ENCODE peak calls at places on chromosomes 11 and 22, in eight cellular contexts. B is HT-29; Z is activated CD8-positive, alpha-beta memory T cell treated with anti-CD3 and anti-CD28 coated beads, Interleukin-2, amount 50 U/mL, for 48 hours; S is GM19239; G is K562; H is amniotic epithelial cell; X is AG09319; D is T-cell. N is an unnamed sample.

GRCh38 chr22:43831561-43832392 is 19.7 kb upstream of the EFCAB6 start:
- DNase-seq in B (no peak), Z (no peak), S (no peak), G (no peak), H (no peak), X (no peak), D (no peak), N (no peak)

GRCh38 chr22:38948181-38948940 is 9.0 kb upstream of the APOBEC3A start:
- DNase-seq in B (no peak), Z (peak; percentile 51), S (no peak), G (no peak), H (no peak), X (no peak), D (no peak), N (no peak)

GRCh38 chr11:72144807-72145565 is 9.5 kb downstream of the FOLR3 start:
- DNase-seq in B (no peak), Z (no peak), S (no peak), G (no peak), H (peak; percentile 80), X (peak; percentile 54), D (no peak), N (no peak)

GRCh38 chr22:38317995-38318715 is 922 bp upstream of the CSNK1E start:
- DNase-seq in B (peak; percentile 78), Z (peak; percentile 55), S (no peak), G (peak; percentile 84), H (peak; percentile 89), X (no peak), D (no peak), N (peak; percentile 94)

GRCh38 chr11:71282581-71283351 is 30.4 kb upstream of the SHANK2 start:
- DNase-seq in B (peak; percentile 86), Z (no peak), S (no peak), G (no peak), H (no peak), X (no peak), D (no peak), N (peak; percentile 83)

GRCh38 chr11:26976389-26976788 is 17.5 kb upstream of the FIBIN start:
- DNase-seq in B (no peak), Z (no peak), S (no peak), G (no peak), H (peak; percentile 85), X (no peak), D (no peak), N (no peak)

GRCh38 chr11:61083601-61084147 is 18.6 kb upstream of the CD5 start:
- DNase-seq in B (no peak), Z (peak; percentile 72), S (no peak), G (no peak), H (no peak), X (no peak), D (peak; percentile 72), N (no peak)

GRCh38 chr11:134509381-134510068 is 97.5 kb upstream of the B3GAT1 start:
- DNase-seq in B (no peak), Z (peak; percentile 28), S (no peak), G (no peak), H (no peak), X (no peak), D (no peak), N (no peak)

GRCh38 chr11:88335284-88335683 is 2.3 kb downstream of the CTSC start:
- DNase-seq in B (no peak), Z (no peak), S (no peak), G (no peak), H (peak; percentile 30), X (no peak), D (no peak), N (no peak)

GRCh38 chr22:35938226-35938625 is 90.4 kb downstream of the RBFOX2 start:
- DNase-seq in B (no peak), Z (no peak), S (no peak), G (no peak), H (no peak), X (no peak), D (no peak), N (no peak)

GRCh38 chr22:29126670-29127069 is 53.8 kb downstream of the KREMEN1 start:
- DNase-seq in B (peak; percentile 27), Z (no peak), S (no peak), G (no peak), H (no peak), X (no peak), D (no peak), N (peak; percentile 16)

GRCh38 chr22:46193898-46194310 is 43.6 kb downstream of the PPARA start:
- DNase-seq in B (peak; percentile 33), Z (no peak), S (no peak), G (peak; percentile 47), H (no peak), X (no peak), D (no peak), N (no peak)

GRCh38 chr11:130042093-130042591 is 27.6 kb upstream of the APLP2 start:
- DNase-seq in B (no peak), Z (no peak), S (no peak), G (peak; percentile 60), H (peak; percentile 96), X (peak; percentile 62), D (no peak), N (peak; percentile 30)

GRCh38 chr11:132245558-132246385 is 875.4 kb downstream of the NTM start:
- DNase-seq in B (no peak), Z (no peak), S (no peak), G (no peak), H (no peak), X (no peak), D (no peak), N (no peak)

GRCh38 chr11:7869467-7869866 is 61.6 kb downstream of the OR10A6 start:
- DNase-seq in B (no peak), Z (no peak), S (no peak), G (no peak), H (no peak), X (no peak), D (no peak), N (no peak)

GRCh38 chr11:7577883-7578242 is 64.1 kb downstream of the PPFIBP2 start:
- DNase-seq in B (peak; percentile 76), Z (no peak), S (no peak), G (no peak), H (peak; percentile 60), X (no peak), D (no peak), N (peak; percentile 18)

GRCh38 chr11:62644220-62644619 is 2.2 kb downstream of the GANAB start:
- DNase-seq in B (no peak), Z (no peak), S (no peak), G (no peak), H (no peak), X (no peak), D (no peak), N (no peak)

GRCh38 chr11:118581057-118581456 is 8.8 kb downstream of the ARCN1 start:
- DNase-seq in B (no peak), Z (no peak), S (no peak), G (no peak), H (no peak), X (no peak), D (no peak), N (no peak)

GRCh38 chr11:13140028-13140870 is 131.1 kb downstream of the RASSF10 start:
- DNase-seq in B (peak; percentile 96), Z (no peak), S (peak; percentile 27), G (no peak), H (peak; percentile 44), X (no peak), D (no peak), N (peak; percentile 99)

GRCh38 chr11:75654314-75654713 is 14.5 kb downstream of the MAP6 start:
- DNase-seq in B (no peak), Z (no peak), S (peak; percentile 20), G (no peak), H (peak; percentile 93), X (no peak), D (no peak), N (peak; percentile 76)

GRCh38 chr11:122748968-122749687 is 89.2 kb upstream of the CRTAM start:
- DNase-seq in B (no peak), Z (no peak), S (peak; percentile 52), G (peak; percentile 13), H (peak; percentile 95), X (peak; percentile 23), D (peak; percentile 18), N (no peak)